ENCODE peak calls at places on chromosomes 7 and 10, in ten cellular contexts. H, T, K, J, Z, B, X, I, N and A are unnamed samples.

GRCh38 chr7:38127216-38128207 is 50.5 kb upstream of the STARD3NL start:
- DNase-seq in N (no peak), K (no peak), I (no peak), Z (no peak), J (no peak), T (no peak), H (no peak), X (no peak), B (no peak), A (no peak)

GRCh38 chr7:66894463-66895080 is 26.5 kb upstream of the TMEM248 start:
- DNase-seq in X (no peak), T (no peak), Z (no peak), B (no peak), N (peak; percentile 50), J (no peak), H (no peak), I (no peak), K (peak; percentile 6), A (no peak)

GRCh38 chr7:156464339-156464738 is 176.2 kb upstream of the RNF32 start:
- DNase-seq in N (no peak), I (no peak), K (no peak), H (no peak), X (no peak), Z (no peak), T (no peak), B (no peak), J (no peak), A (no peak)

GRCh38 chr10:97543025-97543546 is 29.5 kb upstream of the ANKRD2 start:
- DNase-seq in I (peak; percentile 90), J (no peak), N (peak; percentile 97), K (no peak), Z (no peak), T (peak; percentile 63), H (no peak), X (no peak), B (no peak), A (peak; percentile 77)

GRCh38 chr7:6166443-6166871 is 106.0 kb downstream of the CYTH3 start:
- DNase-seq in I (no peak), N (no peak), H (no peak), X (no peak), J (no peak), T (no peak), Z (no peak), K (no peak), B (no peak), A (no peak)

GRCh38 chr10:127989481-127989964 is 82.6 kb downstream of the PTPRE start:
- DNase-seq in Z (no peak), J (no peak), B (no peak), H (no peak), N (no peak), X (no peak), T (no peak), I (no peak), K (no peak), A (no peak)

GRCh38 chr10:61621538-61622150 is 41.1 kb upstream of the CABCOCO1 start:
- DNase-seq in N (peak; percentile 40), B (no peak), X (no peak), I (no peak), K (no peak), J (peak; percentile 33), Z (peak; percentile 65), H (peak; percentile 82), T (no peak), A (no peak)

GRCh38 chr10:118978316-118978997 is 51.1 kb upstream of the NANOS1 start:
- DNase-seq in K (no peak), X (no peak), I (no peak), N (no peak), T (no peak), B (no peak), J (no peak), H (no peak), Z (no peak), A (no peak)

GRCh38 chr7:38283107-38283506 is 9.7 kb upstream of the TARP start:
- DNase-seq in T (no peak), H (no peak), Z (no peak), I (no peak), K (no peak), X (no peak), N (no peak), J (no peak), B (no peak), A (no peak)

GRCh38 chr7:155653773-155654172 is 9.3 kb downstream of the RBM33 start:
- DNase-seq in H (no peak), K (no peak), J (no peak), T (no peak), X (no peak), Z (no peak), B (no peak), I (no peak), N (peak; percentile 76), A (peak; percentile 55)

GRCh38 chr10:51960494-51960895 is 261.1 kb upstream of the CSTF2T start:
- DNase-seq in B (peak; percentile 2), X (no peak), I (peak; percentile 51), J (no peak), K (peak; percentile 39), H (no peak), Z (no peak), N (peak; percentile 77), T (no peak), A (peak; percentile 69)

GRCh38 chr7:140654661-140655060 is 14.0 kb upstream of the DENND2A start:
- DNase-seq in K (no peak), N (no peak), I (no peak), X (no peak), J (no peak), T (no peak), B (no peak), H (no peak), Z (no peak), A (no peak)

GRCh38 chr7:32115831-32116230 is 45.6 kb upstream of the PDE1C start:
- DNase-seq in X (no peak), H (no peak), I (no peak), N (no peak), Z (no peak), B (no peak), J (no peak), T (no peak), K (no peak), A (no peak)

GRCh38 chr7:139902436-139903102 is 73.5 kb downstream of the TBXAS1 start:
- DNase-seq in B (no peak), I (no peak), X (no peak), N (no peak), K (no peak), J (no peak), T (no peak), Z (no peak), H (no peak), A (no peak)

GRCh38 chr7:83446126-83446675 is 202.7 kb downstream of the SEMA3E start:
- DNase-seq in X (no peak), T (no peak), B (no peak), Z (no peak), K (no peak), J (no peak), I (no peak), N (no peak), H (no peak), A (no peak)

GRCh38 chr10:66928000-66928770 is 2.3 kb downstream of the LRRTM3 start:
- DNase-seq in J (no peak), X (no peak), H (no peak), K (no peak), T (no peak), B (no peak), N (peak; percentile 3), Z (no peak), I (peak; percentile 54), A (no peak)

GRCh38 chr7:54764861-54765260 is 5.8 kb upstream of the SEC61G start:
- DNase-seq in Z (no peak), J (no peak), H (no peak), N (no peak), T (no peak), I (no peak), K (no peak), B (no peak), X (no peak), A (no peak)

GRCh38 chr7:65251851-65252620 is 121.6 kb upstream of the ZNF92 start:
- DNase-seq in K (no peak), X (no peak), J (peak; percentile 74), N (peak; percentile 21), H (peak; percentile 81), Z (peak; percentile 88), I (no peak), B (no peak), T (peak; percentile 53), A (no peak)

GRCh38 chr7:157204134-157204533 is 65.4 kb downstream of the UBE3C start:
- DNase-seq in J (no peak), X (no peak), N (no peak), H (no peak), I (no peak), K (no peak), Z (no peak), B (no peak), T (no peak), A (no peak)

GRCh38 chr7:74665296-74665938 is 7.9 kb downstream of the GTF2I start:
- DNase-seq in N (no peak), K (no peak), J (no peak), B (no peak), I (no peak), Z (no peak), T (no peak), X (no peak), H (no peak), A (no peak)

GRCh38 chr10:49502358-49502757 is 36.6 kb downstream of the ERCC6 start:
- DNase-seq in H (no peak), J (no peak), K (no peak), T (no peak), Z (no peak), X (no peak), I (no peak), B (no peak), N (peak; percentile 51), A (no peak)

GRCh38 chr10:119306964-119307363 is 99.6 kb downstream of the GRK5 start:
- DNase-seq in I (no peak), B (no peak), H (no peak), K (no peak), X (no peak), N (no peak), T (no peak), J (no peak), Z (no peak), A (no peak)

GRCh38 chr7:17971392-17971791 is 31.1 kb upstream of the SNX13 start:
- DNase-seq in Z (no peak), I (peak; percentile 5), X (no peak), K (no peak), J (no peak), H (peak; percentile 31), B (no peak), N (peak; percentile 48), T (no peak), A (no peak)

GRCh38 chr10:4332764-4333473 is 493.1 kb upstream of the AKR1E2 start:
- DNase-seq in T (no peak), N (no peak), Z (no peak), J (no peak), I (no peak), X (no peak), K (peak; percentile 0), B (no peak), H (no peak), A (no peak)

GRCh38 chr10:86970152-86970886 is 2.0 kb downstream of the ADIRF start:
- DNase-seq in N (peak; percentile 27), I (no peak), K (no peak), X (no peak), J (no peak), Z (no peak), H (no peak), T (peak; percentile 66), B (no peak), A (no peak)

GRCh38 chr7:191105-192034 is 1.0 kb upstream of the FAM20C start:
- DNase-seq in N (peak; percentile 89), H (peak; percentile 62), X (no peak), T (peak; percentile 39), Z (no peak), K (no peak), I (peak; percentile 28), J (no peak), B (no peak), A (peak; percentile 68)

GRCh38 chr10:4661572-4662255 is 164.3 kb upstream of the AKR1E2 start:
- DNase-seq in H (no peak), X (no peak), K (no peak), Z (no peak), B (no peak), J (no peak), I (no peak), T (peak; percentile 40), N (no peak), A (no peak)

GRCh38 chr7:4783762-4784351 is 8.4 kb downstream of the AP5Z1 start:
- DNase-seq in H (no peak), T (no peak), K (no peak), N (no peak), X (no peak), Z (no peak), B (no peak), I (no peak), J (no peak), A (no peak)